ENCODE peak calls at places on chromosomes 3 and 15, in four cellular contexts. H is CD4-positive, alpha-beta memory T cell; B is stimulated activated CD8-positive, alpha-beta memory T cell treated with anti-CD3 and anti-CD28 coated beads, Interleukin-4, amount 100 ng/mL, for 4 hours; U is NCI-H1092. G is an unnamed sample.

GRCh38 chr3:9351709-9352126 is 11.1 kb upstream of the THUMPD3 start:
- DNase-seq in B (no peak), U (no peak), H (no peak), G (no peak)

GRCh38 chr15:70955151-70955550 is 62.5 kb downstream of the LRRC49 start:
- DNase-seq in B (no peak), U (no peak), H (no peak), G (no peak)

GRCh38 chr15:98717942-98718341 is 69.6 kb downstream of the IGF1R start:
- DNase-seq in B (no peak), H (no peak), U (no peak), G (no peak)

GRCh38 chr15:86629409-86629808 is 549.7 kb downstream of the AGBL1 start:
- DNase-seq in H (no peak), B (no peak), U (no peak), G (no peak)

GRCh38 chr3:5554245-5554747 is 366.8 kb downstream of the EDEM1 start:
- DNase-seq in H (no peak), U (no peak), B (no peak), G (no peak)

GRCh38 chr3:30440147-30440604 is 166.2 kb upstream of the TGFBR2 start:
- DNase-seq in U (no peak), B (no peak), H (no peak), G (no peak)

GRCh38 chr3:2392981-2393380 is 294.3 kb downstream of the CNTN4 start:
- DNase-seq in U (no peak), B (no peak), H (no peak), G (no peak)

GRCh38 chr3:46892285-46893145 is 15.0 kb downstream of the PTH1R start:
- DNase-seq in U (no peak), H (no peak), B (no peak), G (peak)

GRCh38 chr3:126436826-126437717 is 38.6 kb downstream of the ZXDC start:
- DNase-seq in H (no peak), B (no peak), U (no peak), G (no peak)

GRCh38 chr3:58063424-58063823 is 55.2 kb downstream of the FLNB start:
- DNase-seq in U (no peak), H (no peak), B (no peak), G (no peak)

GRCh38 chr3:127016043-127016343 is 33.1 kb downstream of the PLXNA1 start:
- DNase-seq in U (no peak), B (no peak), H (no peak), G (no peak)

GRCh38 chr15:65286069-65286703 is 497 bp downstream of the PARP16 start:
- DNase-seq in B (no peak), H (no peak), U (no peak), G (peak)

GRCh38 chr3:73216310-73216709 is 154.9 kb downstream of the EBLN2 start:
- DNase-seq in B (no peak), U (no peak), H (no peak), G (no peak)